ENCODE peak calls at places on chromosome 9, in eight cellular contexts. E is SK-N-SH, H is endodermal cell, O is fibroblast of lung, P is mesendoderm, K is K562, I is Karpas-422, Z is adipocyte. V is an unnamed sample.

GRCh38 chr9:91101598-91102168 is 260.0 kb downstream of the AUH start:
- DNase-seq in E (no peak), P (peak), H (peak), I (no peak), Z (no peak), O (no peak), K (no peak), V (no peak)

GRCh38 chr9:135978650-135979461 is 17.7 kb upstream of the UBAC1 start:
- DNase-seq in P (no peak), O (no peak), Z (peak), E (peak), K (no peak), I (no peak), H (no peak), V (no peak)

GRCh38 chr9:35556781-35557180 is 48.3 kb upstream of the TESK1 start:
- DNase-seq in H (no peak), K (no peak), O (no peak), E (no peak), P (no peak), Z (no peak), I (no peak), V (no peak)

GRCh38 chr9:107131108-107131799 is 151.8 kb upstream of the RAD23B start:
- DNase-seq in H (peak), E (no peak), K (no peak), I (no peak), O (no peak), P (peak), Z (no peak), V (peak)

GRCh38 chr9:71909887-71910601 is 949 bp downstream of the ABHD17B start:
- DNase-seq in I (peak), O (peak), Z (peak), E (peak), P (peak), K (peak), H (peak), V (peak)

GRCh38 chr9:257957-258356 is 43.3 kb downstream of the DOCK8 start:
- DNase-seq in I (no peak), O (no peak), Z (no peak), H (no peak), P (no peak), E (no peak), K (no peak), V (no peak)

GRCh38 chr9:21558079-21558478 is 76.0 kb upstream of the IFNE start:
- DNase-seq in E (no peak), H (no peak), O (peak), Z (peak), K (no peak), I (no peak), P (no peak), V (no peak)

GRCh38 chr9:95645992-95646391 is 129.2 kb upstream of the PTCH1 start:
- DNase-seq in I (no peak), K (no peak), P (no peak), H (no peak), E (no peak), O (peak), Z (no peak), V (no peak)

GRCh38 chr9:108477538-108478006 is 378.2 kb downstream of the ACTL7B start:
- DNase-seq in K (no peak), O (peak), Z (peak), H (no peak), P (no peak), E (no peak), I (no peak), V (no peak)

GRCh38 chr9:121871431-121872025 is 220.1 kb downstream of the DAB2IP start:
- DNase-seq in K (no peak), H (peak), Z (no peak), O (no peak), P (no peak), E (no peak), I (no peak), V (no peak)

GRCh38 chr9:19768798-19769197 is 20.0 kb downstream of the SLC24A2 start:
- DNase-seq in I (no peak), H (no peak), Z (no peak), P (no peak), K (no peak), O (no peak), E (no peak), V (no peak)

GRCh38 chr9:136059851-136060670 is 35.0 kb downstream of the NACC2 start:
- DNase-seq in I (no peak), H (no peak), E (peak), K (no peak), Z (peak), O (peak), P (no peak), V (no peak)

GRCh38 chr9:75130621-75131020 is 42.3 kb downstream of the OSTF1 start:
- DNase-seq in K (no peak), O (peak), H (no peak), Z (peak), E (no peak), I (no peak), P (no peak), V (no peak)

GRCh38 chr9:135248111-135248510 is 160.6 kb downstream of the OLFM1 start:
- DNase-seq in H (no peak), E (no peak), O (no peak), P (no peak), I (no peak), Z (no peak), K (no peak), V (peak)

GRCh38 chr9:29740518-29740917 is 2167.2 kb upstream of the C9orf72 start:
- DNase-seq in O (no peak), E (no peak), P (no peak), I (no peak), Z (no peak), H (no peak), K (no peak), V (no peak)

GRCh38 chr9:7067169-7067568 is 309.4 kb downstream of the KDM4C start:
- DNase-seq in I (no peak), H (no peak), Z (no peak), K (peak), E (no peak), O (no peak), P (no peak), V (no peak)

GRCh38 chr9:103397868-103398600 is 402.9 kb downstream of the CYLC2 start:
- DNase-seq in H (peak), O (no peak), I (peak), K (peak), Z (peak), P (peak), E (peak), V (peak)

GRCh38 chr9:123084256-123084655 is 50.8 kb downstream of the GPR21 start:
- DNase-seq in O (no peak), K (no peak), E (no peak), H (no peak), I (no peak), Z (no peak), P (no peak), V (no peak)

GRCh38 chr9:108073823-108074222 is 584.3 kb upstream of the KLF4 start:
- DNase-seq in P (no peak), E (no peak), I (no peak), K (no peak), O (no peak), H (no peak), Z (no peak), V (no peak)

DNA sequence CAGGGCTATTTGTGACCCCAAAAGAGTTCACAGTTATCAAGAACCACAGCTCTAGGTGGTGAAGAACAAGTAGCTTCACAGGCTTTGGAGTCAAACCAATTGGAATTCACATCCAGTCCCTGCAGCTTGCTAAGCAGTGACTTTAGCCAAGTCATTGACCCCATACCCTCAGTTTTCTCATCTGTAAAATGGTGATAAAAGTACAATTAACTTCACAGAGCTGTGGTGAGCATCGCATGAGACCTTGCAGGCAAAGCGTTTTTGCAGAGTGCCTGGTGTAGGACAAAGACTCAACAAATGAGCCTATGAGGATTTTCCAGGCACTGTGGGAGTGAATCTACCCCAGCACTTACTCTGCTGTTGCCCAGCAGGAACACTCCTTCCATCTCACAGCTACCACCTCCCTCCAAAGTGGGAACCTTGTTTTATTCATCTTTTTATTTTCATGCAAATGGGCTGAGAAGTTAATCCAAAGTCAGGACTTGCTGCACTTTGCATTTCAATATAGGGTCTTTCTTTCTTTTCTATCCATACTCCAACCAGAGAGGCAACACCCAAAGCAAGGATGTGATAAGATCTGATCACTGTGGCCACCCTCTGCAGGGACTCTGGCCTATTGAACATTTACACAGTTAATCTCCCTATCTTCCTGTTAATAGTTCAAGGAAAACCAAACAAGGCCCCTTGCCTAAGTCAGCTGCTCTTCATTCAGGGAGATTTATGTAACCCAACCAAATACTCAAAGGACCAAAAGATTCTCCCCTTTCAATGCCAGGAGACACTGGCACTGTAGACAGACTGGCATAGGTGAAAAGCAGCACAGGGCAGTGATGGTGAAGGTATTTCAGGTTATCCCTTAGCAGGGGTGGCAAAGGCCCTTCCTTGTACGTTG is 41.9 kb downstream of the ABCA1 start:
- DNase-seq in K (no peak), I (no peak), E (no peak), O (no peak), Z (no peak), H (peak), P (peak), V (no peak)
- H3K9ac ChIP-seq in K (no peak), I (no peak), E (no peak), O (no peak), Z (no peak), H (no peak), P (no peak), V (no peak)

GRCh38 chr9:129436751-129437625 is 183.9 kb downstream of the C9orf50 start:
- DNase-seq in I (no peak), K (peak), H (peak), P (peak), O (peak), E (peak), Z (peak), V (peak)

GRCh38 chr9:129435272-129435671 is 185.6 kb downstream of the C9orf50 start:
- DNase-seq in E (no peak), I (no peak), P (no peak), H (no peak), K (no peak), Z (no peak), O (no peak), V (no peak)

GRCh38 chr9:129435996-129436676 is 184.8 kb downstream of the C9orf50 start:
- DNase-seq in E (no peak), O (no peak), I (no peak), K (no peak), Z (no peak), H (peak), P (no peak), V (no peak)

GRCh38 chr9:129439242-129439641 is 181.7 kb downstream of the C9orf50 start:
- DNase-seq in P (no peak), E (no peak), H (peak), I (no peak), Z (no peak), K (no peak), O (no peak), V (no peak)

DNA sequence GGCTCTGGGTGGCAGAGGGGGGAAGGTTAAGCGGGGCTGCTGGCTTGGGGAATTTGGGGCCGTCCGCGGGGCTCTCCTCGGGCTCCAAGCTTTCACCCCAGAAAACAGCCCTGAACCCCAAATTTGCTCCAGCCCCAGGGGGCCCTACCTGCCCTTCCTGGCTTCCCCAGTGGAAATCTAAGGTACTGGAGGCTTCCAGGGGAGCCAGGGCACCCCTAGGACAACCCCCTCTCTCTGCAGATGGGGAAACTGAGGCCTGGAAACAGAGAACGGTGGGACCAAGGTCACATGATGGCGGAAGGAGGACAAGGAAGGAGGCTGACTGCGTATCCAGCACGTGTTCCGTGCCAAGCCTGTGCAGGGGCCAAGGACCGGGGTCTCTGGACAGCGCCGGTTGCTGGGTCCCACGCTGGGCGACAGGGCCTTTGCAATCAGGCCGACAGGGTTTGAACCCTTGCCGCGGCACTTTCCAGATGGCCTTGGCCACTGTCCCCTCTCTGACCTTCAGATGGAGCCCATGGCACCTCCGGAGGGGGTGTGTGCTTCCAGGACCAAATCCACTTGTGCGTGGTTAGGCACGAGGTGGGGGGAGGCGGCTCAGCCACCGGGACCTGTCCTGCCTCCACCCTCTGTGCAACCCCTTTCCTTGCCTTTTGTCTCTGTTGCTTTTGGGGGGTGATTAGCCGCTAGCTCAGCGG is 183.1 kb downstream of the C9orf50 start:
- DNase-seq in K (peak), O (no peak), H (peak), P (no peak), I (no peak), E (peak), Z (no peak), V (peak)
- H3K9ac ChIP-seq in K (peak), O (peak), H (no peak), P (peak), I (no peak), E (peak), Z (peak), V (no peak)

GRCh38 chr9:113350338-113350672 is 964 bp downstream of the BSPRY start:
- DNase-seq in I (no peak), Z (no peak), E (no peak), H (peak), P (no peak), O (no peak), K (no peak), V (no peak)
- H3K9ac ChIP-seq in I (no peak), Z (no peak), E (no peak), H (no peak), P (no peak), O (no peak), K (peak), V (no peak)

GRCh38 chr9:93136693-93137092 is 2.6 kb upstream of the NINJ1 start:
- DNase-seq in Z (no peak), E (no peak), K (no peak), P (no peak), H (no peak), O (no peak), I (no peak), V (no peak)
- H3K9ac ChIP-seq in Z (no peak), E (no peak), K (peak), P (no peak), H (no peak), O (no peak), I (no peak), V (no peak)

V was measured in neural progenitor cell.